ENCODE peak calls at places on chromosomes 12 and 14, in six cellular contexts. O is psoas muscle, E is lung, I is ovary, L is colonic mucosa, A is cardiac muscle cell. G is an unnamed sample.
A peak's percentile ranks its signal among the peaks of the same experiment; 100 is the strongest.

GRCh38 chr12:93818488-93819047 is 141.4 kb downstream of the CRADD start:
- DNase-seq in I (peak; percentile 33), O (no peak), L (no peak), E (no peak), A (no peak), G (no peak)

GRCh38 chr14:26984318-26985177 is 386.7 kb upstream of the NOVA1 start:
- DNase-seq in O (no peak), A (peak; percentile 83), L (peak; percentile 67), E (peak; percentile 55), I (peak; percentile 56), G (no peak)

GRCh38 chr14:32049361-32050103 is 27.6 kb upstream of the ARHGAP5 start:
- DNase-seq in I (no peak), A (no peak), O (no peak), E (no peak), L (no peak), G (no peak)

GRCh38 chr12:49274396-49275069 is 9.7 kb downstream of the TUBA1C start:
- DNase-seq in O (no peak), A (no peak), L (no peak), I (no peak), E (no peak), G (no peak)

GRCh38 chr12:34393086-34393820 is 371.0 kb downstream of the ALG10 start:
- DNase-seq in A (no peak), O (peak; percentile 39), L (no peak), I (peak; percentile 15), E (no peak), G (no peak)

GRCh38 chr12:95681210-95681765 is 109.3 kb downstream of the NTN4 start:
- DNase-seq in I (no peak), E (no peak), A (no peak), O (no peak), L (peak; percentile 49), G (no peak)

GRCh38 chr14:94126800-94127199 is 2.6 kb downstream of the IFI27L2 start:
- DNase-seq in E (no peak), I (no peak), L (no peak), O (no peak), A (no peak), G (no peak)

GRCh38 chr14:101248056-101248725 is 313.1 kb upstream of the DIO3 start:
- DNase-seq in I (no peak), A (no peak), L (no peak), O (peak; percentile 30), E (peak; percentile 20), G (no peak)

GRCh38 chr14:20412876-20413784 is at the start of gene TEP1:
- DNase-seq in L (peak; percentile 95), A (peak; percentile 87), O (peak; percentile 94), E (peak; percentile 89), I (peak; percentile 81), G (peak; percentile 29)

GRCh38 chr12:113722747-113723146 is 243.4 kb downstream of the RBM19 start:
- DNase-seq in A (no peak), I (no peak), O (no peak), E (no peak), L (no peak), G (no peak)
- TF ChIP-seq CTCF in A (no peak), I (no peak), O (no peak), E (no peak), L (no peak), G (no peak)

DNA sequence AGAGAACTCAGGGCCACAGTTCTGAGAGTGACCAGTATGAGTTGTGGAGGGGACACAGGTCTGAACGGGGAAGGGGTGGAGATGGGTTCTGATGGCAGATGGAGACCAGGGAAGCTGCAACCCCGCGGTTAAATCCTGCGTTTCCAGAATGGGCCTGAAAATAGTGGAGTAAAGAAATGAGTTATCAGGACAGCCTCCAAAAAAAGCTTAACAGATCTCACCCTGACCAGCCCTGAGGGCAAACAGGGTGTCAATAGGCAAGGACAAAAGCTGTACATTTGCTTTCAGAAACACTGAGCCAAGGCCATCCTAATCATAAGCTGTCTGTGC is 555 bp upstream of the RTN1 start:
- DNase-seq in E (no peak), I (no peak), L (no peak), O (no peak), A (no peak), G (no peak)
- H3K4me3 ChIP-seq in E (no peak overlapping the region), I (no peak overlapping the region), L (peak overlapping the region; percentile 52), O (peak overlapping the region; percentile 70), A (peak overlapping the region; percentile 42), G (peak overlapping the region; percentile 54)

GRCh38 chr12:74985986-74986319 is 223.7 kb downstream of the KCNC2 start:
- DNase-seq in E (no peak), I (no peak), A (no peak), O (no peak), L (no peak), G (no peak)
- H3K27ac ChIP-seq in E (no peak overlapping the region), I (no peak overlapping the region), A (no peak overlapping the region), O (no peak overlapping the region), L (no peak overlapping the region), G (no peak overlapping the region)

DNA sequence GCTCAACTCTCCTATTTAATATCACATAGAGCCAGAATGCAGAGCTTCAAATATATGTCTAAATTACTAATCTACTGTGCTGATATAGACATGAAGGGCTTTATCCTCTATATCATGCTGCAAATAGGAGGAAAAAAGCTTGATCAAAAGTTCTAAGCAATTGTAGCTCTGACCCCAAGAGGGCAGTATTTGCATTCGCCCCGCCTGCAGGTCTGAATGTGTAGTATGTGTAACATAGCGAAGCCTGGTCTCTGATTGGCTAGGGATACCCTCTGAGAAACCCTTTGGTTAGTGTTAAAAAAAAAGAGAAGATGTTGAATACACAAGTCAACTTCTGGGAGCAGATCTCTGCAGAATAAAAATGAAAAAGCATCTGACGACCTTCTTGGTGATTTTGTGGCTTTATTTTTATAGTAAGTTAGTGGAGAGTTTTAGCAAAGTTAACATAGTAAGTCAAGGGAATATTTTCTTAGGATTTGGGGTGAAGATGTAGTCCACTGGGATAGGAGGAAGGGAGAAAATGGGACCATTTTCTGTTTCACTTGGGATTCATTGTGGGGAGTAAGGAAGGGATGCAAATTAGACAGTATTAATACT is 151.6 kb upstream of the OR4E1 start:
- DNase-seq in I (no peak), A (peak; percentile 21), O (no peak), E (no peak), L (no peak), G (no peak)
- TF ChIP-seq CTCF in I (no peak), A (peak; percentile 51), O (no peak), E (no peak), L (no peak), G (peak; percentile 14)

GRCh38 chr12:75508159-75508558 is 3.2 kb downstream of the KRR1 start:
- DNase-seq in O (no peak), L (no peak), E (no peak), I (no peak), A (no peak), G (no peak)

GRCh38 chr12:75505706-75506312 is 5.6 kb downstream of the KRR1 start:
- DNase-seq in E (no peak), I (no peak), O (no peak), L (no peak), A (peak; percentile 55), G (no peak)

GRCh38 chr12:75503866-75504265 is 7.5 kb downstream of the KRR1 start:
- DNase-seq in L (no peak), I (no peak), O (no peak), A (no peak), E (no peak), G (no peak)

GRCh38 chr12:75511116-75512048 is at the start of gene KRR1:
- DNase-seq in L (peak; percentile 95), O (peak; percentile 94), A (peak; percentile 99), E (peak; percentile 94), I (peak; percentile 87), G (peak; percentile 97)

GRCh38 chr12:75509621-75510020 is 1.8 kb downstream of the KRR1 start:
- DNase-seq in L (no peak), O (no peak), I (no peak), A (no peak), E (no peak), G (no peak)
- H3K4me3 ChIP-seq in L (no peak overlapping the region), O (peak overlapping the region; percentile 91), I (no peak overlapping the region), A (no peak overlapping the region), E (no peak overlapping the region), G (peak overlapping the region; percentile 86)

DNA sequence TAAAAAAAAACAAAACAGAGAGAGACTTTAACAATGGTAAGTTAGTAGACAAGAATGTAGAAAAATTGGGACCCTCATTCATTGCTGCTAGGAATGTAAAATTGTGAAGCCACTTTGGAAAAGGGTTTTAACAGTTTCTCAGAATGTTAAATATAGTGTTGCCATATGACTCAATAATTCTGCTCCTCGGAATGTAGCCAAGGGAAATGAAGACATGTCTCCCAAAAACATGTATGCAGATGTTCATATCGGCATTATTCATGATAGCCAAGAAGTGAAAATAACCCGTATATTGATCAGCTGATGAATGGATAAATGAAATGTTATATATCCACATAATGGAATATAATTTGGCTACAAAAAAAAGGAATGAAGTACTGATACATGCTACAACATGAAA is 132.3 kb downstream of the DAAM1 start:
- DNase-seq in L (no peak), O (no peak), I (no peak), A (peak; percentile 52), E (no peak), G (no peak)
- H3K27ac ChIP-seq in L (peak overlapping the region; percentile 35), O (peak overlapping the region; percentile 12), I (no peak overlapping the region), A (peak overlapping the region; percentile 84), E (peak overlapping the region; percentile 91), G (no peak overlapping the region)

DNA sequence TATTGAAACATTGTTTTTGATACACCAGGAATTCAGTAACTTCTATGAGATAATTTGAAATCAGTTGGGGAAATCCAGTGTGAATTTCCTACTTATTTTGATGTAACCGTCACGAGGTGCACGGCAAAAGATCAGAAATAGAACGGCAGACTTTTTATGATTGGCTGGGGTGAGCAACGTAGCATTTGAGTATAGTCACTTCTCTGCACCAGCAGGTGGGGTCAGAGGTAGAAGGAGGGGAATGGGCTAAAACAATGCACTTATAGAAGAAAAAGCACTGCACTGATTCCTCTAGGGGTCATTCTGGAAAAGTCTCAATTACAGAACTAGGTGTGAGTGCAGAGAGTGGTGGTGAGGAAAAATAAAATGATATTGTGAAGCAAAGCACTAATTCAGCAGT is 7.9 kb upstream of the SSPN start:
- DNase-seq in E (no peak), L (no peak), O (no peak), I (no peak), A (no peak), G (no peak)
- TF ChIP-seq CTCF in E (no peak), L (no peak), O (no peak), I (no peak), A (no peak), G (no peak)

GRCh38 chr14:99604766-99605298 is 825 bp upstream of the CCDC85C start:
- DNase-seq in I (no peak), O (no peak), L (no peak), E (no peak), A (peak; percentile 43), G (no peak)
- H3K4me3 ChIP-seq in I (peak overlapping the region; percentile 80), O (peak overlapping the region; percentile 96), L (peak overlapping the region; percentile 89), E (peak overlapping the region; percentile 66), A (peak overlapping the region; percentile 52), G (peak overlapping the region; percentile 68)

G was measured in AG04450.